ENCODE peak calls at places on chromosomes 5 and 9, in five cellular contexts. Q is NB4, Z is thoracic aorta, I is retinal pigment epithelial cell, R is tibial nerve. X is an unnamed sample.

GRCh38 chr9:124020520-124021384 is 9.2 kb downstream of the LHX2 start:
- DNase-seq in Q (no peak), Z (no peak), I (no peak), R (no peak), X (no peak)

GRCh38 chr5:65440456-65440855 is 41.3 kb downstream of the ADAMTS6 start:
- DNase-seq in Q (no peak), Z (no peak), I (no peak), R (no peak), X (no peak)

GRCh38 chr5:67214713-67215591 is 18.4 kb upstream of the CD180 start:
- DNase-seq in Q (no peak), Z (no peak), I (no peak), R (no peak), X (no peak)

GRCh38 chr5:159412284-159413046 is 82.2 kb upstream of the IL12B start:
- DNase-seq in Q (peak), Z (no peak), I (no peak), R (no peak), X (no peak)

GRCh38 chr9:111301195-111301594 is 28.8 kb downstream of the OR2K2 start:
- DNase-seq in Q (no peak), Z (no peak), I (no peak), R (no peak), X (no peak)

GRCh38 chr5:173328896-173329369 is 719 bp upstream of the STC2 start:
- DNase-seq in Q (peak), Z (no peak), I (no peak), R (no peak), X (no peak)

GRCh38 chr9:3824062-3824461 is 298.3 kb upstream of the RFX3 start:
- DNase-seq in Q (no peak), Z (no peak), I (no peak), R (no peak), X (no peak)

GRCh38 chr5:72281430-72281763 is 38.6 kb downstream of the MRPS27 start:
- DNase-seq in Q (no peak), Z (no peak), I (no peak), R (no peak), X (no peak)

GRCh38 chr9:129309906-129310305 is 131.8 kb upstream of the IER5L start:
- DNase-seq in Q (no peak), Z (no peak), I (no peak), R (no peak), X (no peak)

GRCh38 chr9:78786794-78787193 is 489.9 kb downstream of the PSAT1 start:
- DNase-seq in Q (no peak), Z (no peak), I (no peak), R (no peak), X (no peak)

GRCh38 chr9:101628173-101628572 is 33.4 kb upstream of the PPP3R2 start:
- DNase-seq in Q (no peak), Z (no peak), I (no peak), R (no peak), X (no peak)

GRCh38 chr9:112555844-112556482 is 69.3 kb downstream of the KIAA1958 start:
- DNase-seq in Q (no peak), Z (no peak), I (no peak), R (no peak), X (no peak)

GRCh38 chr5:82421119-82421518 is 143.0 kb upstream of the RPS23 start:
- DNase-seq in Q (no peak), Z (no peak), I (peak), R (no peak), X (no peak)

GRCh38 chr5:150410524-150411244 is 2.0 kb downstream of the CD74 start:
- DNase-seq in Q (peak), Z (peak), I (peak), R (peak), X (no peak)

DNA sequence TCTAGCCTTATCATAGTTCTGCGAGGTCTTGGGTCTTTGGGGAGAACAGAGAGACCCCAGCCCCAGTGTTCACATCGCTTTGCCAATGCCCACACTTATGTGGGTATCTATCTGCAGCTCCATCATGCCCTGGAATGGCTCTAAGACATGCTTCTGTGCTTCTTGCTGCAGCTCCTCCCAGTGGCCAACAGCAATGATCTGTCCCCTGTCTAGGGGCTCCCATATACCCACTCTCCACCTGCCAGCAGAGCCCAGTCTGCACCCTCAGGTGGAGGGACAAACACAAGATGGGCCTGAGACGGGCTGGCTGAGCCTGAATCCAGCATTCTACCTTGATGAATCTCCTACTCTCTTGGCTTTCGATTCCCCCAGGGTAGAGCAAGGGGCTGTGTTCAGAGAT is 14.6 kb upstream of the DAP start:
- DNase-seq in Q (no peak), Z (no peak), I (no peak), R (no peak), X (no peak)
- TF ChIP-seq CTCF in Q (no peak), Z (no peak), I (no peak), R (no peak), X (no peak)

GRCh38 chr9:85258823-85259370 is 482.9 kb downstream of the AGTPBP1 start:
- DNase-seq in Q (peak), Z (no peak), I (peak), R (peak), X (no peak)
- TF ChIP-seq CTCF in Q (peak), Z (peak), I (peak), R (peak), X (peak)

DNA sequence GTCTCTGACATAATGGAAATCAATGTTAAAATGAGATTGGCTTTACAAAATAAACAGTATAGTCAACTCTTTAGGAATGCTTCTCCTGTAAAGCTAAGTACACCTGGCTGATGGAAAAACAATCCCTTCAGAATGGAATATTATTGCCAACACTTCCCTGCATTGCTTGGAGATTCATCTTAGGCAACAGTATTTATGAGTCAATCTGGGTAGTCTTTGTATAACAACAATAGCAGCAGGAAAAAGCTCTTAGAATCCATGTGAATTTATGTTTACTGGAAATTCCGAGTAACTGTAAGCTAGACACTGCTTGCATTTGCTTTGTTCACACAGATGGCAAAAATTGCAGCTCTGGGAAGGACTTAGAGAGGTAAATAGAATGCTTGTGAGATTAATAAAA is 101.8 kb upstream of the NTRK2 start:
- DNase-seq in Q (no peak), Z (no peak), I (no peak), R (no peak), X (no peak)
- TF ChIP-seq CTCF in Q (no peak), Z (no peak), I (no peak), R (no peak), X (no peak)

GRCh38 chr9:109817846-109818472 is 38.0 kb downstream of the PALM2AKAP2 start:
- DNase-seq in Q (peak), Z (peak), I (peak), R (peak), X (no peak)
- TF ChIP-seq CTCF in Q (peak), Z (peak), I (peak), R (peak), X (peak)

DNA sequence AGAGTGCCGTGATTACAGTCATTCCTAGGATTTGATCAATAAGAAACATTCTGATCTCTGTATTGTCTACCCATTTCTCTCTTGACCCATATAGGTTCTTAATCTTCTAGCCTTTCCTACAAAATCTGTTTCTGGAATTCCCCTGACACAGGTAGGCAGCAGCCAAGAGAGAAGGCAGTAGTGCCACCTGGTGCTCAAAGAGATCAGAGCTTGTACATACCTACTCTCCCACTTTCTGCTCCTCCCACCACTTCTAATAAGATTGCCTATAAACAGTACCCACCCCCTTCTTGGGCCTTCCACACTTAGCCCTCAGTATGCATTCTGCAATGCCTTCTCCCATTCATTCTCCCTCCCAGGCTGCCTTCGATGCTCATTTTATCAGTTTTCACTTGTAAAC is 117.4 kb upstream of the RORB start:
- DNase-seq in Q (peak), Z (no peak), I (peak), R (no peak), X (no peak)
- TF ChIP-seq CTCF in Q (peak), Z (no peak), I (peak), R (no peak), X (no peak)

GRCh38 chr5:77241444-77241843 is 31.0 kb downstream of the PDE8B start:
- DNase-seq in Q (no peak), Z (no peak), I (peak), R (no peak), X (no peak)

GRCh38 chr5:77235881-77236560 is 25.5 kb downstream of the PDE8B start:
- DNase-seq in Q (no peak), Z (no peak), I (no peak), R (no peak), X (no peak)

DNA sequence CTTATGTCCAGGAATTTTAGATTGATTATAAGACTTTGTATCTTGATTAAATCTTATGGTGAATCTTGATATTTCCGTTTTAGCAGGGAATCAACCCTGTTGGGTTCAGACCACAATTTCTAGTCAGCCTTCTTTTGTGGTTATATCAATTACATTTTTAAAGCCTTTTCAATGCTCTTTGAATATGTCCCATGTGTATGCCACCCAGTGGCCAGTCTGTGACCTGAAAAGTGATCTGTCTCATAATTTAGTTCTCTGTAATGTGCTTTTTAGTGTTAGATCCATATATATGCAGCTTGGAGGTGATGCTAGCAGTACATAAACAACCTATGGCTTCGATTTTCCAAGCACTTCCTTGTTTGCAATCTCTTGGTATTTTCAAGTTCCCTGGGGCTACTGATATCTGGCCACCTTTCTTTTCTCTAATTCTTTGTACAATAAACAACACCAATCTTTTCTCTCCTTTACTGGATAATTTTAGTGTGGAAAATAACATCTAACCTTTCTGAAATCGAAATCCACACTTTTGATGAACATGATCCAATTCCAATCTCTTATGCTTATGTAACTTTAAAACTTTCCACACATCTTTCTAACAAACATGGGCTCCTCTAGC is 28.8 kb downstream of the PDE8B start:
- DNase-seq in Q (peak), Z (no peak), I (no peak), R (no peak), X (no peak)
- TF ChIP-seq CTCF in Q (peak), Z (no peak), I (peak), R (no peak), X (no peak)

GRCh38 chr9:1619915-1620705 is 395.0 kb upstream of the SMARCA2 start:
- DNase-seq in Q (peak), Z (no peak), I (no peak), R (no peak), X (no peak)
- TF ChIP-seq CTCF in Q (peak), Z (no peak), I (no peak), R (no peak), X (peak)

GRCh38 chr5:22625451-22625850 is 227.7 kb downstream of the CDH12 start:
- DNase-seq in Q (no peak), Z (no peak), I (no peak), R (no peak), X (no peak)
- TF ChIP-seq CTCF in Q (no peak), Z (no peak), I (no peak), R (no peak), X (no peak)

GRCh38 chr9:130933114-130934046 is 5.7 kb downstream of the FIBCD1 start:
- DNase-seq in Q (peak), Z (no peak), I (no peak), R (no peak), X (no peak)

GRCh38 chr9:130930804-130931349 is 8.2 kb downstream of the FIBCD1 start:
- DNase-seq in Q (no peak), Z (no peak), I (no peak), R (no peak), X (no peak)

GRCh38 chr9:130934246-130934645 is 4.8 kb downstream of the FIBCD1 start:
- DNase-seq in Q (no peak), Z (no peak), I (no peak), R (no peak), X (no peak)

GRCh38 chr9:130931508-130932150 is 7.4 kb downstream of the FIBCD1 start:
- DNase-seq in Q (no peak), Z (no peak), I (no peak), R (no peak), X (no peak)

DNA sequence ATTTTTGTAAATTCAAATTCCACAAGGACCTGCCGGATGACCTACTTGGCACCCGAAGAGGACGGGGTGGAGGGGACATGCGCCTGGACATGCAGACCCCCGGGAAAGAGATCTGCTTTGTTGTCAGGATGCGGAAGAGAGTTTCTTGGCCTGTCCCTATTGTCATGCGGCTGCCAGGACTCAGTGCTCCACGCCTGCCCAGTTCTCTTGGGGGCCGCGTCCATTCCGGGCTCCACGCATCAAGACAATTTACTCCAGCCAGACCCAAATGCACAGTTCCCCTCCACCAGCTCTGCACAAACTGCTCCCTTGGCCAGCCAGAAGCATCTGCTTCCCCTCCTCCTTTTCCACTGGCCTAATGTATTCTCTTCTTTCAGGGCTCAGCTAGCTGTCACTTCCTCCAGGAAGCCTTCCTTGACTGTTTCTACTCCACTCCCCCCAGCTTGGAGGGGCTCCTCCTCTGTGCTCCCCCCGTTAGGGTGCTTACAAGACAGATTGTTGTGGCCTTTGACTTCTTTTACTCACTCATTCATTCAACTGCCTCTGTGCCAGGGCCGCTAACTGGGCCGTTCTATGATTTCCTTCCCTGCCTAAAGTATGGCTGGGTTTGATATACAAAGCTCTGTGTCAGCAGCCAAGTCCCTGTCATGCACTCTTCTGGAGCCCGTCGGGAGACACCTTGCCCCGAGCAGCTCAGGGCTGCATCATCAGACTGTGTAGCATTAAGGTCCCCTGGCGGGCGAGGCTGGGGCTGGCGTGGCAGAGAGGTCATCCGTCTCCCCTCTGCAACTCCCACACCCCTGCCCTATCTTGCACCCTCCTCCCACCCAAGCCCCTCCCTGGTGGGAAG is 6.6 kb downstream of the FIBCD1 start:
- DNase-seq in Q (peak), Z (no peak), I (no peak), R (no peak), X (no peak)
- TF ChIP-seq CTCF in Q (no peak), Z (no peak), I (peak), R (no peak), X (no peak)